ENCODE peak calls at places on chromosomes 1 and 21, in five cellular contexts. N is neural progenitor cell; F is activated CD4-positive, alpha-beta T cell treated with anti-CD3 and anti-CD28 coated beads for 24 hours; P is GM12878; A is T-helper 2 cell. R is an unnamed sample.
A peak's percentile ranks its signal among the peaks of the same experiment; 100 is the strongest.

GRCh38 chr1:26724938-26725337 is 29.1 kb downstream of the ARID1A start:
- DNase-seq in A (no peak), F (no peak), P (no peak), N (peak; percentile 74), R (no peak)

GRCh38 chr1:230730979-230731378 is 16.2 kb upstream of the CAPN9 start:
- DNase-seq in N (no peak), A (no peak), F (no peak), P (no peak), R (no peak)

GRCh38 chr21:38525454-38525853 is 27.2 kb upstream of the ERG start:
- DNase-seq in F (no peak), A (no peak), N (no peak), P (no peak), R (no peak)

GRCh38 chr1:222777463-222777862 is 37.4 kb upstream of the DISP1 start:
- DNase-seq in F (no peak), N (no peak), P (no peak), A (no peak), R (no peak)

GRCh38 chr1:14413809-14414208 is 184.7 kb upstream of the KAZN start:
- DNase-seq in N (no peak), F (no peak), P (no peak), A (no peak), R (no peak)

GRCh38 chr1:47738560-47739182 is 258.5 kb downstream of the TRABD2B start:
- DNase-seq in N (peak; percentile 81), A (no peak), P (no peak), F (no peak), R (peak; percentile 57)

GRCh38 chr1:52352690-52353089 is 13.3 kb downstream of the CC2D1B start:
- DNase-seq in A (no peak), N (no peak), F (no peak), P (no peak), R (no peak)

GRCh38 chr1:58434181-58434580 is 112.3 kb downstream of the OMA1 start:
- DNase-seq in A (no peak), F (no peak), N (no peak), P (no peak), R (no peak)

GRCh38 chr1:25519624-25520023 is 23.8 kb upstream of the LDLRAP1 start:
- DNase-seq in P (no peak), A (no peak), N (no peak), F (no peak), R (no peak)

GRCh38 chr21:45357436-45358260 is 47.3 kb upstream of the COL18A1 start:
- DNase-seq in P (no peak), F (no peak), N (peak; percentile 58), A (no peak), R (no peak)

GRCh38 chr1:74107394-74107793 is 90.6 kb downstream of the LRRIQ3 start:
- DNase-seq in A (no peak), F (no peak), P (no peak), N (no peak), R (no peak)

GRCh38 chr1:62720946-62721554 is 32.9 kb upstream of the DOCK7 start:
- DNase-seq in A (no peak), F (no peak), P (no peak), N (no peak), R (no peak)

GRCh38 chr21:15121655-15122120 is 56.9 kb upstream of the NRIP1 start:
- DNase-seq in F (no peak), A (no peak), N (no peak), P (no peak), R (peak; percentile 21)

GRCh38 chr1:118275716-118276115 is 90.7 kb upstream of the SPAG17 start:
- DNase-seq in N (no peak), P (no peak), A (no peak), F (no peak), R (no peak)

GRCh38 chr1:47937586-47937985 is 59.6 kb downstream of the TRABD2B start:
- DNase-seq in P (no peak), N (no peak), A (no peak), F (no peak), R (no peak)

GRCh38 chr1:152162826-152163463 is 3.9 kb upstream of the RPTN start:
- DNase-seq in P (no peak), F (no peak), N (no peak), A (no peak), R (no peak)

GRCh38 chr1:146036241-146036989 is 14.9 kb upstream of the HJV start:
- DNase-seq in F (no peak), P (peak; percentile 36), A (no peak), N (no peak), R (no peak)

GRCh38 chr1:34268311-34269042 is 91.8 kb downstream of the C1orf94 start:
- DNase-seq in F (no peak), P (no peak), A (no peak), N (no peak), R (no peak)

GRCh38 chr1:110548381-110548780 is 29.4 kb upstream of the KCNA10 start:
- DNase-seq in A (no peak), F (no peak), P (no peak), N (peak; percentile 70), R (peak; percentile 30)

GRCh38 chr1:197399691-197400521 is 131.9 kb downstream of the CRB1 start:
- DNase-seq in N (peak; percentile 52), F (peak; percentile 1), P (peak; percentile 11), A (peak; percentile 5), R (peak; percentile 72)

GRCh38 chr1:236862615-236863211 is 67.6 kb downstream of the MTR start:
- DNase-seq in P (no peak), A (no peak), F (no peak), N (no peak), R (no peak)

GRCh38 chr1:229029644-229030235 is 241.2 kb upstream of the RAB4A start:
- DNase-seq in P (no peak), A (no peak), N (no peak), F (no peak), R (no peak)

GRCh38 chr1:169491845-169492281 is 6.1 kb upstream of the SLC19A2 start:
- DNase-seq in F (no peak), N (no peak), P (no peak), A (no peak), R (no peak)

GRCh38 chr1:228075801-228076271 is 6.7 kb upstream of the ARF1 start:
- DNase-seq in P (no peak), F (no peak), N (no peak), A (no peak), R (no peak)

GRCh38 chr1:212966619-212967018 is 16.3 kb downstream of the VASH2 start:
- DNase-seq in A (no peak), N (no peak), P (no peak), F (no peak), R (no peak)

GRCh38 chr1:232995189-232995588 is 44.8 kb downstream of the NTPCR start:
- DNase-seq in P (no peak), F (no peak), A (no peak), N (no peak), R (no peak)

GRCh38 chr1:240285541-240285940 is 193.9 kb downstream of the FMN2 start:
- DNase-seq in A (no peak), P (no peak), N (no peak), F (no peak), R (no peak)

GRCh38 chr1:233613252-233614172 is at the start of gene KCNK1:
- DNase-seq in A (no peak), F (no peak), N (peak; percentile 79), P (no peak), R (peak; percentile 79)

GRCh38 chr1:40143891-40144575 is 17.2 kb upstream of the RLF start:
- DNase-seq in F (peak; percentile 51), P (peak; percentile 39), A (peak; percentile 28), N (peak; percentile 91), R (peak; percentile 92)

GRCh38 chr1:160492617-160493016 is 30.4 kb downstream of the SLAMF6 start:
- DNase-seq in P (no peak), F (no peak), N (no peak), A (no peak), R (no peak)

GRCh38 chr1:60427194-60427593 is 353.6 kb upstream of the C1orf87 start:
- DNase-seq in P (no peak), A (no peak), F (no peak), N (no peak), R (no peak)

GRCh38 chr1:23424171-23424959 is at the start of gene TCEA3:
- DNase-seq in F (no peak), N (peak; percentile 51), A (no peak), P (no peak), R (no peak)

R was measured in HT-29.